ENCODE peak calls at places on chromosomes 13 and 19, in four cellular contexts. G is kidney, N is sigmoid colon, U is left ventricle myocardium inferior. D is an unnamed sample.

GRCh38 chr13:101157261-101157660 is 259.0 kb downstream of the NALCN start:
- DNase-seq in G (no peak), U (no peak), N (no peak), D (no peak)

GRCh38 chr13:106232680-106233079 is 302.8 kb downstream of the EFNB2 start:
- DNase-seq in N (no peak), U (no peak), G (no peak), D (no peak)

GRCh38 chr19:49533551-49534488 is 6.0 kb downstream of the RCN3 start:
- DNase-seq in N (peak), G (peak), U (peak), D (peak)

GRCh38 chr13:103772576-103772975 is 706.4 kb upstream of the SLC10A2 start:
- DNase-seq in N (no peak), U (no peak), G (no peak), D (no peak)

GRCh38 chr13:80340643-80341097 is 256 bp downstream of the SPRY2 start:
- DNase-seq in N (peak), G (peak), U (no peak), D (no peak)

GRCh38 chr13:46288570-46289259 is 77.0 kb downstream of the LRRC63 start:
- DNase-seq in G (no peak), N (no peak), U (no peak), D (no peak)

GRCh38 chr19:56266060-56266459 is 6.5 kb upstream of the EDDM13 start:
- DNase-seq in N (no peak), G (no peak), U (no peak), D (no peak)

GRCh38 chr13:30615851-30616311 is 1.8 kb upstream of the USPL1 start:
- DNase-seq in U (no peak), G (no peak), N (no peak), D (no peak)

GRCh38 chr19:10808937-10809655 is 26.9 kb downstream of the TMED1 start:
- DNase-seq in U (no peak), N (no peak), G (no peak), D (no peak)

GRCh38 chr13:106121173-106121754 is 414.2 kb downstream of the EFNB2 start:
- DNase-seq in U (no peak), G (no peak), N (no peak), D (no peak)

GRCh38 chr19:46461537-46461936 is 9.8 kb downstream of the PNMA8A start:
- DNase-seq in U (no peak), N (no peak), G (no peak), D (no peak)

GRCh38 chr13:109368230-109368629 is 418.2 kb downstream of the IRS2 start:
- DNase-seq in G (no peak), U (no peak), N (no peak), D (no peak)

GRCh38 chr13:33817513-33817842 is 471 bp upstream of the RFC3 start:
- DNase-seq in N (no peak), U (no peak), G (no peak), D (no peak)

GRCh38 chr13:36548129-36548528 is 115.8 kb downstream of the CCNA1 start:
- DNase-seq in U (peak), N (no peak), G (no peak), D (no peak)

GRCh38 chr19:3838661-3839060 is 30.2 kb downstream of the ZFR2 start:
- DNase-seq in N (no peak), G (no peak), U (no peak), D (no peak)

GRCh38 chr13:31485651-31486051 is 253.7 kb upstream of the RXFP2 start:
- DNase-seq in N (no peak), U (no peak), G (no peak), D (no peak)

GRCh38 chr19:42386974-42387707 is 3.0 kb downstream of the CNFN start:
- DNase-seq in G (no peak), N (peak), U (peak), D (peak)

GRCh38 chr13:50153401-50153800 is 138.2 kb downstream of the KCNRG start:
- DNase-seq in G (no peak), N (no peak), U (no peak), D (no peak)

GRCh38 chr13:44263920-44264610 is 109.6 kb upstream of the SERP2 start:
- DNase-seq in U (no peak), N (no peak), G (no peak), D (no peak)

GRCh38 chr13:92103673-92104296 is 705.4 kb downstream of the GPC5 start:
- DNase-seq in G (no peak), N (no peak), U (no peak), D (no peak)

GRCh38 chr19:35959040-35959967 is 23.1 kb downstream of the LRFN3 start:
- DNase-seq in U (peak), G (peak), N (no peak), D (peak)

GRCh38 chr19:50819636-50820035 is 4.0 kb downstream of the KLK1 start:
- DNase-seq in N (no peak), U (no peak), G (no peak), D (no peak)

GRCh38 chr19:29715695-29716581 is 877 bp upstream of the C19orf12 start:
- DNase-seq in U (no peak), N (no peak), G (peak), D (no peak)

GRCh38 chr13:30762643-30763042 is 27.3 kb downstream of the ALOX5AP start:
- DNase-seq in N (no peak), G (no peak), U (no peak), D (no peak)

GRCh38 chr19:1253514-1254080 is 5.2 kb downstream of the MIDN start:
- DNase-seq in U (no peak), G (peak), N (no peak), D (no peak)

GRCh38 chr19:3980353-3981251 is 4.7 kb downstream of the EEF2 start:
- DNase-seq in U (no peak), G (no peak), N (peak), D (no peak)

GRCh38 chr19:40612831-40613668 is 11.9 kb downstream of the LTBP4 start:
- DNase-seq in G (peak), N (no peak), U (no peak), D (peak)

GRCh38 chr19:2032296-2032941 is 16.9 kb upstream of the BTBD2 start:
- DNase-seq in N (peak), U (peak), G (peak), D (peak)

GRCh38 chr13:46059405-46059804 is 6.9 kb upstream of the ZC3H13 start:
- DNase-seq in U (no peak), N (no peak), G (no peak), D (no peak)

GRCh38 chr13:40186041-40186440 is 480.4 kb downstream of the FOXO1 start:
- DNase-seq in U (no peak), G (no peak), N (no peak), D (no peak)

GRCh38 chr13:38821753-38822551 is 135.1 kb downstream of the FREM2 start:
- DNase-seq in G (no peak), N (no peak), U (no peak), D (no peak)

GRCh38 chr13:85261757-85262346 is 537.4 kb downstream of the SLITRK6 start:
- DNase-seq in U (no peak), N (no peak), G (no peak), D (no peak)

GRCh38 chr19:36169084-36169760 is 17.0 kb upstream of the COX7A1 start:
- DNase-seq in G (no peak), U (no peak), N (no peak), D (no peak)

GRCh38 chr19:2659856-2660432 is 42.5 kb downstream of the GNG7 start:
- DNase-seq in U (no peak), N (no peak), G (no peak), D (no peak)